ENCODE peak calls at places on chromosomes 12 and 14, in six cellular contexts. Z is AG04450, F is heart right ventricle, O is fibroblast of the aortic adventitia, U is GM12865, S is MM.1S. I is an unnamed sample.

GRCh38 chr14:68335312-68335711 is 457.6 kb downstream of the ZFP36L1 start:
- DNase-seq in F (no peak), S (peak), Z (no peak), O (no peak), U (peak), I (no peak)

GRCh38 chr12:80838708-80839107 is 99.0 kb downstream of the LIN7A start:
- DNase-seq in S (no peak), U (no peak), Z (no peak), O (no peak), F (peak), I (no peak)

GRCh38 chr12:6936642-6937480 is 6.8 kb upstream of the RNU7-1 start:
- DNase-seq in Z (no peak), F (no peak), S (no peak), U (peak), O (no peak), I (no peak)

GRCh38 chr14:74978416-74978947 is 23.1 kb upstream of the PGF start:
- DNase-seq in Z (no peak), S (no peak), O (no peak), U (no peak), F (no peak), I (no peak)

GRCh38 chr12:123559468-123559867 is 24.9 kb upstream of the TMED2 start:
- DNase-seq in S (no peak), F (no peak), Z (no peak), O (no peak), U (no peak), I (no peak)

GRCh38 chr14:24279301-24280186 is 8.1 kb upstream of the RABGGTA start:
- DNase-seq in U (peak), O (no peak), Z (no peak), F (peak), S (no peak), I (no peak)

GRCh38 chr12:115259968-115260806 is 576.2 kb upstream of the TBX3 start:
- DNase-seq in F (no peak), Z (no peak), S (no peak), O (no peak), U (no peak), I (no peak)

GRCh38 chr12:18629916-18630315 is 107.9 kb downstream of the PLCZ1 start:
- DNase-seq in S (no peak), F (no peak), Z (no peak), O (no peak), U (no peak), I (no peak)

GRCh38 chr12:131167334-131167733 is 213.6 kb downstream of the ADGRD1 start:
- DNase-seq in U (no peak), S (no peak), O (no peak), F (no peak), Z (no peak), I (no peak)

GRCh38 chr14:65184032-65184764 is 81.9 kb upstream of the MAX start:
- DNase-seq in O (peak), F (no peak), S (no peak), U (peak), Z (no peak), I (no peak)

GRCh38 chr14:88029500-88029899 is 24.6 kb downstream of the GPR65 start:
- DNase-seq in S (no peak), O (no peak), Z (no peak), F (no peak), U (no peak), I (no peak)

GRCh38 chr12:93177208-93178153 is 200.2 kb upstream of the NUDT4 start:
- DNase-seq in U (no peak), O (peak), S (no peak), F (no peak), Z (no peak), I (no peak)

GRCh38 chr12:15728118-15728598 is 61.0 kb downstream of the EPS8 start:
- DNase-seq in Z (peak), O (peak), S (no peak), U (no peak), F (no peak), I (no peak)

GRCh38 chr12:28130625-28131598 is 59.3 kb upstream of the CCDC91 start:
- DNase-seq in F (peak), O (peak), U (no peak), S (no peak), Z (peak), I (no peak)

GRCh38 chr14:98906123-98906995 is 365.6 kb downstream of the BCL11B start:
- DNase-seq in Z (no peak), O (no peak), S (no peak), F (no peak), U (no peak), I (no peak)

GRCh38 chr12:100926669-100927248 is 132.2 kb downstream of the ANO4 start:
- DNase-seq in F (no peak), U (peak), O (peak), Z (no peak), S (no peak), I (no peak)

GRCh38 chr12:130079254-130079653 is 83.0 kb upstream of the FZD10 start:
- DNase-seq in S (no peak), F (no peak), U (no peak), Z (no peak), O (no peak), I (no peak)

GRCh38 chr12:95336387-95337067 is 118.9 kb downstream of the VEZT start:
- DNase-seq in U (peak), F (peak), S (no peak), Z (peak), O (peak), I (no peak)

GRCh38 chr14:99481745-99482099 is 513 bp downstream of the CCNK start:
- DNase-seq in U (peak), Z (no peak), O (peak), S (peak), F (no peak), I (no peak)

GRCh38 chr14:61812347-61813100 is 50.3 kb downstream of the SNAPC1 start:
- DNase-seq in S (no peak), U (no peak), F (no peak), O (no peak), Z (no peak), I (no peak)

GRCh38 chr12:121099779-121100178 is 32.9 kb upstream of the P2RX7 start:
- DNase-seq in Z (no peak), U (no peak), O (no peak), F (no peak), S (no peak), I (no peak)

GRCh38 chr14:32405856-32406255 is 76.8 kb downstream of the AKAP6 start:
- DNase-seq in S (no peak), U (no peak), Z (no peak), O (no peak), F (no peak), I (no peak)
- TF ChIP-seq CTCF in S (no peak), U (peak), Z (peak), O (no peak), F (no peak), I (peak)

DNA sequence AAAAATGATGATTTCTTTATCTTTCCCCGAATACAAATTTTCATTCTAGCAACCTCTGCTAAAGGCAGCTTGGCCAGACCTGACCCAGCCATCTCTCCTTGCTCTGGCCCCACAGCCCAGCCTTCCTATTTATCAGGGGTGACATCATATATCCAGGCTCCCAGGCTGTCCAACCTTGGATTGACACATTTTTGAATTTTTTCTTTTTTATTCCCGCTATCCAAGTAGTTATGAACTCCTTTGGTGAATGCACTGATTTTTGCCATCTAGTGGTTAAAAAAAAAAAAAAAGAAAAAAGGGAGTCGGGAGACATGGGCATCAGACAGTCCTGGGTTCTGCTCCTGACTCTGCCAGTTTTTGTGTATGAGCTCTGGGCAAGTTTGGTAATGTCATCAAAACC is 120.5 kb downstream of the PTPN11 start:
- DNase-seq in Z (no peak), F (no peak), O (no peak), U (no peak), S (no peak), I (no peak)
- H3K4me3 ChIP-seq in Z (no peak), F (no peak), O (no peak), U (no peak), S (no peak), I (no peak)

GRCh38 chr14:94372021-94372605 is 16.3 kb downstream of the SERPINA1 start:
- DNase-seq in Z (no peak), F (no peak), S (no peak), O (no peak), U (no peak), I (no peak)
- TF ChIP-seq CTCF in Z (no peak), F (no peak), S (no peak), O (no peak), U (peak), I (peak)

GRCh38 chr14:55411426-55412389 is at the start of gene ATG14:
- DNase-seq in O (peak), U (peak), Z (peak), F (peak), S (peak), I (peak)
- H3K4me3 ChIP-seq in O (peak), U (peak), Z (peak), F (peak), S (peak), I (peak)

I was measured in GM12864.